ENCODE peak calls at places on chromosomes 6 and 20, in seven cellular contexts. X is neuronal stem cell, T is psoas muscle, H is iris pigment epithelial cell, Q is body of pancreas, E is Panc1, O is NCI-H2029 treated with DMSO at 0.1 percent for 48 hours. I is an unnamed sample.

GRCh38 chr6:135506270-135506997 is 8.9 kb upstream of the AHI1 start:
- DNase-seq in X (no peak), T (no peak), H (peak), Q (no peak), E (no peak), O (peak), I (peak)

GRCh38 chr6:56850618-56851017 is 104.3 kb upstream of the BEND6 start:
- DNase-seq in X (no peak), T (no peak), H (no peak), Q (no peak), E (no peak), O (no peak), I (no peak)

GRCh38 chr6:4377635-4378034 is 242.3 kb upstream of the ECI2 start:
- DNase-seq in X (no peak), T (no peak), H (no peak), Q (no peak), E (no peak), O (no peak), I (no peak)

GRCh38 chr6:92864966-92865555 is 554.3 kb downstream of the EPHA7 start:
- DNase-seq in X (no peak), T (no peak), H (no peak), Q (no peak), E (no peak), O (no peak), I (no peak)

GRCh38 chr6:56357616-56358373 is 110.4 kb upstream of the COL21A1 start:
- DNase-seq in X (no peak), T (no peak), H (peak), Q (no peak), E (no peak), O (no peak), I (no peak)

GRCh38 chr6:41694815-41695536 is 40.4 kb downstream of the TFEB start:
- DNase-seq in X (no peak), T (no peak), H (peak), Q (no peak), E (no peak), O (no peak), I (no peak)

GRCh38 chr6:17635568-17635967 is 35.5 kb downstream of the FAM8A1 start:
- DNase-seq in X (no peak), T (no peak), H (peak), Q (no peak), E (no peak), O (no peak), I (no peak)

GRCh38 chr6:90326404-90327057 is 29.9 kb upstream of the BACH2 start:
- DNase-seq in X (no peak), T (no peak), H (no peak), Q (no peak), E (no peak), O (no peak), I (no peak)

GRCh38 chr6:124872361-124873065 is 89.7 kb upstream of the RNF217 start:
- DNase-seq in X (no peak), T (no peak), H (no peak), Q (no peak), E (no peak), O (no peak), I (no peak)

GRCh38 chr6:34855463-34855862 is 32.4 kb downstream of the TAF11 start:
- DNase-seq in X (no peak), T (no peak), H (no peak), Q (no peak), E (no peak), O (no peak), I (no peak)

GRCh38 chr20:47686545-47686944 is 98.7 kb downstream of the SULF2 start:
- DNase-seq in X (no peak), T (peak), H (peak), Q (no peak), E (no peak), O (no peak), I (no peak)

GRCh38 chr6:73382462-73383113 is 12.0 kb upstream of the DDX43 start:
- DNase-seq in X (no peak), T (no peak), H (peak), Q (no peak), E (no peak), O (no peak), I (no peak)

GRCh38 chr20:41300906-41301305 is 16.6 kb downstream of the ZHX3 start:
- DNase-seq in X (no peak), T (no peak), H (no peak), Q (no peak), E (no peak), O (no peak), I (no peak)

GRCh38 chr6:129350278-129350677 is 359.7 kb downstream of the ARHGAP18 start:
- DNase-seq in X (no peak), T (no peak), H (no peak), Q (no peak), E (no peak), O (no peak), I (no peak)

GRCh38 chr6:122657601-122658000 is 47.4 kb downstream of the PKIB start:
- DNase-seq in X (no peak), T (no peak), H (peak), Q (no peak), E (no peak), O (no peak), I (no peak)

GRCh38 chr6:2502096-2502997 is 248.4 kb downstream of the MYLK4 start:
- DNase-seq in X (no peak), T (no peak), H (no peak), Q (no peak), E (no peak), O (no peak), I (no peak)

GRCh38 chr20:16747291-16747811 is 807 bp upstream of the OTOR start:
- DNase-seq in X (no peak), T (no peak), H (no peak), Q (no peak), E (no peak), O (peak), I (no peak)

GRCh38 chr6:157672726-157673412 is 150.2 kb upstream of the SNX9 start:
- DNase-seq in X (no peak), T (no peak), H (no peak), Q (no peak), E (no peak), O (no peak), I (no peak)

GRCh38 chr20:33554914-33555420 is 65.1 kb downstream of the CBFA2T2 start:
- DNase-seq in X (no peak), T (no peak), H (peak), Q (peak), E (peak), O (peak), I (peak)

GRCh38 chr20:33915726-33916331 is 77.9 kb upstream of the RALY start:
- DNase-seq in X (no peak), T (peak), H (no peak), Q (peak), E (peak), O (no peak), I (no peak)

GRCh38 chr6:14882394-14883073 is 363.3 kb upstream of the JARID2 start:
- DNase-seq in X (no peak), T (peak), H (peak), Q (no peak), E (no peak), O (no peak), I (no peak)

GRCh38 chr6:154447929-154448328 is 62.6 kb downstream of the CNKSR3 start:
- DNase-seq in X (no peak), T (no peak), H (peak), Q (no peak), E (no peak), O (peak), I (no peak)

GRCh38 chr20:5621305-5621704 is 128.9 kb upstream of the SHLD1 start:
- DNase-seq in X (no peak), T (no peak), H (peak), Q (peak), E (no peak), O (peak), I (no peak)

GRCh38 chr6:140043357-140043756 is 668.9 kb upstream of the CITED2 start:
- DNase-seq in X (no peak), T (no peak), H (peak), Q (no peak), E (no peak), O (no peak), I (peak)

GRCh38 chr20:37393196-37393862 is 47.4 kb downstream of the SRC start:
- DNase-seq in X (no peak), T (peak), H (no peak), Q (no peak), E (no peak), O (no peak), I (no peak)

GRCh38 chr20:16781496-16781895 is 33.3 kb downstream of the OTOR start:
- DNase-seq in X (no peak), T (no peak), H (no peak), Q (no peak), E (no peak), O (no peak), I (no peak)